ENCODE peak calls at places on chromosome 22, in six cellular contexts. One of them, this sample, is unnamed.

GRCh38 chr22:36977401-36977861 is 41.8 kb downstream of the TST start:
- DNase-seq in CD8-positive, alpha-beta T cell: peak; percentile 73
- DNase-seq in thyroid gland: peak; percentile 46
- DNase-seq in thoracic aorta: no peak
- DNase-seq in A549: peak; percentile 70
- DNase-seq in transverse colon: peak; percentile 86
- DNase-seq in this sample: no peak

GRCh38 chr22:19909350-19910179 is 32.0 kb upstream of the COMT start:
- DNase-seq in thyroid gland: peak; percentile 89
- DNase-seq in transverse colon: peak; percentile 85
- DNase-seq in A549: peak; percentile 60
- DNase-seq in CD8-positive, alpha-beta T cell: peak; percentile 81
- DNase-seq in thoracic aorta: peak; percentile 64
- DNase-seq in this sample: peak; percentile 82

GRCh38 chr22:31155425-31155824 is 4.6 kb upstream of the RNF185 start:
- DNase-seq in thyroid gland: no peak
- DNase-seq in thoracic aorta: no peak
- DNase-seq in A549: no peak
- DNase-seq in CD8-positive, alpha-beta T cell: no peak
- DNase-seq in transverse colon: no peak
- DNase-seq in this sample: no peak

GRCh38 chr22:46171940-46172339 is 21.6 kb downstream of the PPARA start:
- DNase-seq in thyroid gland: no peak
- DNase-seq in A549: no peak
- DNase-seq in thoracic aorta: no peak
- DNase-seq in CD8-positive, alpha-beta T cell: no peak
- DNase-seq in transverse colon: peak; percentile 78
- DNase-seq in this sample: no peak

GRCh38 chr22:37546436-37547248 is 13.6 kb upstream of the CDC42EP1 start:
- DNase-seq in CD8-positive, alpha-beta T cell: no peak
- DNase-seq in thyroid gland: peak; percentile 75
- DNase-seq in A549: no peak
- DNase-seq in transverse colon: peak; percentile 32
- DNase-seq in thoracic aorta: no peak
- DNase-seq in this sample: peak; percentile 87

GRCh38 chr22:43992331-43992821 is 31.7 kb upstream of the PARVB start:
- DNase-seq in thoracic aorta: no peak
- DNase-seq in CD8-positive, alpha-beta T cell: no peak
- DNase-seq in transverse colon: no peak
- DNase-seq in thyroid gland: no peak
- DNase-seq in A549: no peak
- DNase-seq in this sample: no peak

GRCh38 chr22:38012604-38013072 is 28.3 kb upstream of the SOX10 start:
- DNase-seq in CD8-positive, alpha-beta T cell: no peak
- DNase-seq in thyroid gland: no peak
- DNase-seq in transverse colon: no peak
- DNase-seq in A549: no peak
- DNase-seq in thoracic aorta: no peak
- DNase-seq in this sample: no peak

GRCh38 chr22:35637943-35638342 is 10.3 kb upstream of the APOL6 start:
- DNase-seq in A549: no peak
- DNase-seq in CD8-positive, alpha-beta T cell: no peak
- DNase-seq in thoracic aorta: no peak
- DNase-seq in transverse colon: no peak
- DNase-seq in thyroid gland: no peak
- DNase-seq in this sample: no peak

GRCh38 chr22:36055376-36056310 is 27.0 kb upstream of the RBFOX2 start:
- DNase-seq in thyroid gland: no peak
- DNase-seq in CD8-positive, alpha-beta T cell: no peak
- DNase-seq in transverse colon: no peak
- DNase-seq in thoracic aorta: no peak
- DNase-seq in A549: no peak
- DNase-seq in this sample: no peak

GRCh38 chr22:47091241-47091691 is 328.8 kb downstream of the TBC1D22A start:
- DNase-seq in thoracic aorta: no peak
- DNase-seq in A549: no peak
- DNase-seq in CD8-positive, alpha-beta T cell: no peak
- DNase-seq in thyroid gland: peak; percentile 77
- DNase-seq in transverse colon: no peak
- DNase-seq in this sample: no peak

GRCh38 chr22:36765943-36766450 is 9.9 kb downstream of the IFT27 start:
- DNase-seq in thyroid gland: no peak
- DNase-seq in A549: no peak
- DNase-seq in transverse colon: no peak
- DNase-seq in thoracic aorta: no peak
- DNase-seq in CD8-positive, alpha-beta T cell: no peak
- DNase-seq in this sample: peak; percentile 5

GRCh38 chr22:37910863-37911262 is 4.8 kb downstream of the MICALL1 start:
- DNase-seq in transverse colon: no peak
- DNase-seq in CD8-positive, alpha-beta T cell: no peak
- DNase-seq in thyroid gland: peak; percentile 48
- DNase-seq in thoracic aorta: no peak
- DNase-seq in A549: no peak
- DNase-seq in this sample: no peak

DNA sequence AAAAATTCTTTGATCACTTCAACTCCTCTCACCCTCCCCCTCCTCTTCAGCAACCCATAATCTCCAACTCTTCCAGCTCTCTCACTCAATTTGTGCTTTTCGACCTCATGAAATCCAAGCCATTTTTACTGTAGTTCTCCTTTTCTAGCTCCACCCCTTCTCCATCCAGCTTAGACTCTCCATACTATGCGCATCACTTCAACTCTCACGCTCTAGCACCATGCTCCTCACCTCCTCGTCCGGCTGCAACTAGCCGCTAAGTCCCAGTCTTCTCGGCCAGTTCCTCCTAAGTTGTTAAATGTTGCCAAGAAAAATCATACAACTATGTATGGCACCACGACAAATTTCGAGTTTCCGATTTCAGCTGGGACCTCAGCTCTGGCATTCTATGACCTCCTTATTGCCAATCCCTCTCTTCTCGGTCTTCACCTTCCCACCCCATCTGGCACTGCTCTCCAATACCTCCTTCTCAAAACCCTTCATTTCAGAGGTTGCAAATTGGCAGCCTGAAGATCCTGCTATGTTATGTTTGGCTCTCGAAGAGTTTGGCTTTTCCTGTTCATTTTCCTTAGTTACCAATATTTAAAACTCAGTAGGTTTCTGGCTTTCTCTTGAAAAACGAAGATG is 1.1 kb downstream of the ZNF70 start:
- DNase-seq in transverse colon: no peak
- DNase-seq in CD8-positive, alpha-beta T cell: no peak
- DNase-seq in thyroid gland: no peak
- DNase-seq in A549: no peak
- DNase-seq in thoracic aorta: no peak
- DNase-seq in this sample: no peak
- H3K4me3 ChIP-seq in transverse colon: no peak overlapping the region
- H3K4me3 ChIP-seq in CD8-positive, alpha-beta T cell: no peak overlapping the region
- H3K4me3 ChIP-seq in thyroid gland: no peak overlapping the region
- H3K4me3 ChIP-seq in A549: peak overlapping the region; percentile 97
- H3K4me3 ChIP-seq in thoracic aorta: peak overlapping the region; percentile 90
- H3K4me3 ChIP-seq in this sample: peak overlapping the region; percentile 88

GRCh38 chr22:22060200-22061084 is 77.9 kb upstream of the TOP3B start:
- DNase-seq in CD8-positive, alpha-beta T cell: no peak
- DNase-seq in A549: peak; percentile 40
- DNase-seq in transverse colon: peak; percentile 44
- DNase-seq in thoracic aorta: no peak
- DNase-seq in thyroid gland: peak; percentile 18
- DNase-seq in this sample: no peak

GRCh38 chr22:22059476-22060002 is 77.0 kb upstream of the TOP3B start:
- DNase-seq in transverse colon: no peak
- DNase-seq in CD8-positive, alpha-beta T cell: no peak
- DNase-seq in thoracic aorta: no peak
- DNase-seq in A549: no peak
- DNase-seq in thyroid gland: no peak
- DNase-seq in this sample: no peak

GRCh38 chr22:22062306-22062793 is 79.8 kb upstream of the TOP3B start:
- DNase-seq in thyroid gland: no peak
- DNase-seq in thoracic aorta: no peak
- DNase-seq in A549: no peak
- DNase-seq in CD8-positive, alpha-beta T cell: no peak
- DNase-seq in transverse colon: no peak
- DNase-seq in this sample: no peak

GRCh38 chr22:22058649-22059475 is 76.3 kb upstream of the TOP3B start:
- DNase-seq in A549: no peak
- DNase-seq in thyroid gland: no peak
- DNase-seq in thoracic aorta: no peak
- DNase-seq in CD8-positive, alpha-beta T cell: no peak
- DNase-seq in transverse colon: no peak
- DNase-seq in this sample: no peak

DNA sequence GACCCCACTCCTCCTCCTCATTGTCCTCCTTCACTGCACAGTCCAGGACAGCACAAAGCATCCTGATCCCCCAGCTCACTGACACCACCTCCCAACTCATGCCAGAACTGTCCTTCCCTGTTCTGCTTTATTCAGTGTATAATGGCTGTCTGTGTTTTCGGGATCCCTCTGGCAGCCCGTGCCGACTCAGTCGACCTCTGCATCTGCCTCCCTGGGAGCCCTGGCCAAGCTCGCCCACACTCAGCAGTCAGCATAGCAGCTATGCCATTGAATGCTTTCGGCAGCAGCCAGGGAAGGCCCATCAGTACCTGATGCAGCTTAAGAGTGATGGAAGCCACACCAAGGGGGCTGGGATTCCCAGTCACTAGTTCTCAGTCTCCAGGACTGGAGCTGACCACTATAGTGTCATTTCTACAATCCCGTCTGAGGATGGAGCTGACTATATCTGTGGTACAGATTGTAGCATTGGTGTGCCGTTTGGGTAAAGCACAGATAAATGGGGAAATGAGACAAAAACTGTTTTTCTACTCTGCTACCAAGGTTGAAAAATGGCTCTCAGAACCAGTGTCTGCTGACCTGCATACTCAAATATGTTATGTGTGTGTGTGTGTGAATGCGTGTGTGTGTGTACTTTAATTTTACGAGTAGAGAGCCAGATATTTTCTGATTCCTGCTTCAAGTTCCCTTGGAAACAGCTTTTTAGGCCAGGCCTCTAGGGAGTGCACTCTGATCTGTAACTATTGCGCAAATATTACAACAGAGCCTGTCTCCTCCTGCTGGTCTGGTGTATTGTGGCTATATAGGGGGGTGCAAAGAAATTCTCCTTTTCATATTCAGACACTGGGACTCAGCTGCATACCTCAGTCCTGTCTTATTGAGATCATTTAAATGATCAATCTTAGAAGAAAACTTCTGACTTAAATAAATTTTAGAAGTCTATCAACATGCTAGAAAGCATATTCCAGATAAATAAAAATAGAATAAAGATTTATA is 78.8 kb upstream of the TOP3B start:
- DNase-seq in transverse colon: no peak
- DNase-seq in thoracic aorta: no peak
- DNase-seq in A549: peak; percentile 6
- DNase-seq in CD8-positive, alpha-beta T cell: no peak
- DNase-seq in thyroid gland: no peak
- DNase-seq in this sample: no peak
- TF ChIP-seq CTCF in transverse colon: no peak
- TF ChIP-seq CTCF in thoracic aorta: no peak
- TF ChIP-seq CTCF in A549: peak; percentile 5
- TF ChIP-seq CTCF in CD8-positive, alpha-beta T cell: no peak
- TF ChIP-seq CTCF in thyroid gland: no peak
- TF ChIP-seq CTCF in this sample: no peak

GRCh38 chr22:50301581-50301991 is 5.9 kb downstream of the PLXNB2 start:
- DNase-seq in CD8-positive, alpha-beta T cell: no peak
- DNase-seq in transverse colon: peak; percentile 45
- DNase-seq in thoracic aorta: no peak
- DNase-seq in thyroid gland: peak; percentile 85
- DNase-seq in A549: no peak
- DNase-seq in this sample: no peak
- H3K27ac ChIP-seq in CD8-positive, alpha-beta T cell: no peak overlapping the region
- H3K27ac ChIP-seq in transverse colon: peak overlapping the region; percentile 93
- H3K27ac ChIP-seq in thoracic aorta: peak overlapping the region; percentile 95
- H3K27ac ChIP-seq in thyroid gland: peak overlapping the region; percentile 94
- H3K27ac ChIP-seq in A549: peak overlapping the region; percentile 98
- H3K27ac ChIP-seq in this sample: peak overlapping the region; percentile 83

GRCh38 chr22:23715811-23716355 is 25.1 kb downstream of the RGL4 start:
- DNase-seq in transverse colon: no peak
- DNase-seq in CD8-positive, alpha-beta T cell: no peak
- DNase-seq in thoracic aorta: no peak
- DNase-seq in A549: no peak
- DNase-seq in thyroid gland: peak; percentile 48
- DNase-seq in this sample: no peak
- H3K4me3 ChIP-seq in transverse colon: peak overlapping the region; percentile 87
- H3K4me3 ChIP-seq in CD8-positive, alpha-beta T cell: peak overlapping the region; percentile 99
- H3K4me3 ChIP-seq in thoracic aorta: peak overlapping the region; percentile 91
- H3K4me3 ChIP-seq in A549: peak overlapping the region; percentile 69
- H3K4me3 ChIP-seq in thyroid gland: no peak overlapping the region
- H3K4me3 ChIP-seq in this sample: peak overlapping the region; percentile 79

GRCh38 chr22:23240639-23241389 is 60.5 kb downstream of the BCR start:
- DNase-seq in CD8-positive, alpha-beta T cell: no peak
- DNase-seq in thyroid gland: no peak
- DNase-seq in A549: peak; percentile 7
- DNase-seq in thoracic aorta: no peak
- DNase-seq in transverse colon: no peak
- DNase-seq in this sample: no peak
- TF ChIP-seq CTCF in CD8-positive, alpha-beta T cell: no peak
- TF ChIP-seq CTCF in thyroid gland: peak; percentile 5
- TF ChIP-seq CTCF in A549: no peak
- TF ChIP-seq CTCF in thoracic aorta: no peak
- TF ChIP-seq CTCF in transverse colon: peak; percentile 8
- TF ChIP-seq CTCF in this sample: no peak

GRCh38 chr22:27317156-27317555 is 484.4 kb downstream of the MN1 start:
- DNase-seq in thyroid gland: no peak
- DNase-seq in CD8-positive, alpha-beta T cell: no peak
- DNase-seq in A549: no peak
- DNase-seq in thoracic aorta: no peak
- DNase-seq in transverse colon: peak; percentile 25
- DNase-seq in this sample: no peak

GRCh38 chr22:27312567-27313507 is 488.7 kb downstream of the MN1 start:
- DNase-seq in thoracic aorta: no peak
- DNase-seq in CD8-positive, alpha-beta T cell: no peak
- DNase-seq in transverse colon: no peak
- DNase-seq in A549: no peak
- DNase-seq in thyroid gland: no peak
- DNase-seq in this sample: no peak

GRCh38 chr22:27311666-27312566 is 489.6 kb downstream of the MN1 start:
- DNase-seq in transverse colon: peak; percentile 23
- DNase-seq in A549: no peak
- DNase-seq in thoracic aorta: no peak
- DNase-seq in CD8-positive, alpha-beta T cell: no peak
- DNase-seq in thyroid gland: peak; percentile 6
- DNase-seq in this sample: no peak

GRCh38 chr22:27315833-27316232 is 485.7 kb downstream of the MN1 start:
- DNase-seq in CD8-positive, alpha-beta T cell: no peak
- DNase-seq in A549: no peak
- DNase-seq in thoracic aorta: no peak
- DNase-seq in transverse colon: no peak
- DNase-seq in thyroid gland: no peak
- DNase-seq in this sample: no peak

GRCh38 chr22:27314276-27314807 is 487.2 kb downstream of the MN1 start:
- DNase-seq in transverse colon: peak; percentile 42
- DNase-seq in A549: no peak
- DNase-seq in thoracic aorta: no peak
- DNase-seq in thyroid gland: no peak
- DNase-seq in CD8-positive, alpha-beta T cell: no peak
- DNase-seq in this sample: no peak
- H3K27ac ChIP-seq in transverse colon: peak overlapping the region; percentile 49
- H3K27ac ChIP-seq in A549: no peak overlapping the region
- H3K27ac ChIP-seq in thoracic aorta: no peak overlapping the region
- H3K27ac ChIP-seq in thyroid gland: no peak overlapping the region
- H3K27ac ChIP-seq in CD8-positive, alpha-beta T cell: no peak overlapping the region
- H3K27ac ChIP-seq in this sample: no peak overlapping the region

This sample was measured in coronary artery.